ENCODE peak calls at places on chromosomes 4 and X, in five cellular contexts. R is CD8-positive, alpha-beta T cell; L is CD8-positive, alpha-beta memory T cell; C is AG04450; Y is SK-N-SH. Q is an unnamed sample. For H3K27me3, the result is how much of the 10 kb centered on the place peaks cover.

GRCh38 chr4:37388672-37389368 is 144.3 kb downstream of the NWD2 start:
- DNase-seq in R (no peak), L (no peak), C (no peak), Y (no peak), Q (peak)

GRCh38 chr4:94642561-94642866 is 115.2 kb upstream of the BMPR1B start:
- DNase-seq in R (no peak), L (no peak), C (no peak), Y (no peak), Q (no peak)

GRCh38 chr4:26300314-26301307 is 20.2 kb upstream of the RBPJ start:
- DNase-seq in R (no peak), L (no peak), C (no peak), Y (no peak), Q (no peak)

GRCh38 chr4:10181745-10182445 is 65.3 kb upstream of the WDR1 start:
- DNase-seq in R (no peak), L (no peak), C (no peak), Y (no peak), Q (no peak)

GRCh38 chr4:153018031-153018430 is 81.9 kb downstream of the FHDC1 start:
- DNase-seq in R (no peak), L (no peak), C (no peak), Y (no peak), Q (no peak)

GRCh38 chr4:121679267-121679666 is 17.5 kb downstream of the ANXA5 start:
- DNase-seq in R (no peak), L (no peak), C (no peak), Y (no peak), Q (no peak)

GRCh38 chr4:183347586-183347985 is 25.4 kb upstream of the CLDN24 start:
- DNase-seq in R (no peak), L (no peak), C (no peak), Y (no peak), Q (no peak)

GRCh38 chr4:168607215-168607614 is 110.4 kb downstream of the PALLD start:
- DNase-seq in R (no peak), L (no peak), C (no peak), Y (no peak), Q (no peak)

GRCh38 chrX:34382416-34382815 is 250.3 kb upstream of the FAM47A start:
- DNase-seq in R (no peak), L (no peak), C (no peak), Y (no peak), Q (no peak)

GRCh38 chrX:40084471-40084870 is 13.3 kb downstream of the BCOR start:
- DNase-seq in R (no peak), L (no peak), C (no peak), Y (no peak), Q (peak)

GRCh38 chrX:15206306-15206705 is 63.6 kb downstream of the ASB9 start:
- DNase-seq in R (no peak), L (no peak), C (no peak), Y (no peak), Q (no peak)

GRCh38 chrX:106951230-106951629 is 31.0 kb downstream of the CLDN2 start:
- DNase-seq in R (no peak), L (no peak), C (no peak), Y (no peak), Q (no peak)
- H3K27me3 ChIP-seq in R (under half), L (under half), C (under half), Y (under half), Q (under half)

DNA sequence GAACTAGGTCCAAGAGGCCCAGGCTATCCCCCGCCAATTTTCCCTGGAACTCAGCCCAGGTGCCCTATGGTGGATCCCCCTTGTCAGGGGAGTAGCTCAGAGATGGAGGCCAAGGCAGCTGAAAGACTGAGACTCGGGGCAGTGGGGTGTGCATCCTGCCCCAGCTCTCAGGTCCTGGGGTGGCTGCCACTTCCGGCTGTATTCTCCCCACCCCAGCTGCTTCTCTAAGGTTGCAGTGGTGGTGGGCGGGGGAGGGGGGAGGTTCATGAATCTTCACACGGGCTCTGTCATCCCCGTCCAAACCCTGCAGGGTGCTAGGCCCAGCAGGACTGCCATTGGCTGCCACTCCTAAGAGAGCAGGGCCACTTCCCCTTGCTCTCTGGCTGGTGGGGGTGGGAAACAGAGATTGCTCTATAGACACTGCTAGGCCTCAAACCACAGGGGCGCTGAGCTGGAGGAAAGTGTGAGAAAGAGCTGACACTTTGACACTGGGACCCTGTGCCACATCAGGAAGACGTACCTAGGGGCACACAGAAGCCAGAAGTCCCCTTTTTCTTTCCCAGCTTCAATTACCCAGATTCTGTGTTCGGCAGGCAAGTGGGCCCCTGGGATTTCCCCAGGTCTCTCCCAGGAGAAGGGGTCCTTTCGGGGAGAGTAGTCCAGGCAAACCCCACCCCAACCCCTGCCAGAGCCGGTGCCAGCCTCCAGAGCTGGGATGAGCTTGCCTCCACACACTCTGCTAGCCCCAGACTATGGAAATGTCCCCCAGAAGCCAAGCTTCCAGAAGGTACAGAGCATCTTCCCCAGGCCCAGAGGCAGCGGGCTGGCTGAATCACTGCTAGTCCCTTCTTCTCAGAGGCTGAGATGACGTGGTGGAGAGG is 1.6 kb downstream of the SASH3 start:
- DNase-seq in R (peak), L (peak), C (no peak), Y (no peak), Q (peak)
- H3K4me3 ChIP-seq in R (peak), L (peak), C (no peak), Y (no peak), Q (no peak)

GRCh38 chrX:95059909-95060308 is 1385.9 kb downstream of the FAM133A start:
- DNase-seq in R (no peak), L (no peak), C (no peak), Y (no peak), Q (no peak)

GRCh38 chrX:95056901-95057300 is 1382.9 kb downstream of the FAM133A start:
- DNase-seq in R (no peak), L (no peak), C (no peak), Y (no peak), Q (no peak)

GRCh38 chrX:95057341-95057740 is 1383.3 kb downstream of the FAM133A start:
- DNase-seq in R (no peak), L (no peak), C (no peak), Y (no peak), Q (no peak)

GRCh38 chrX:95058815-95059214 is 1384.8 kb downstream of the FAM133A start:
- DNase-seq in R (no peak), L (no peak), C (peak), Y (no peak), Q (no peak)

GRCh38 chrX:95055991-95056390 is 1382.0 kb downstream of the FAM133A start:
- DNase-seq in R (no peak), L (no peak), C (no peak), Y (no peak), Q (no peak)
- H3K27me3 ChIP-seq in R (under half), L (under half), C (under half), Y (under half), Q (under half)

GRCh38 chr4:2261110-2261852 is 628 bp downstream of the MXD4 start:
- DNase-seq in R (peak), L (peak), C (no peak), Y (peak), Q (peak)

GRCh38 chr4:2259036-2259540 is 2.8 kb downstream of the MXD4 start:
- DNase-seq in R (no peak), L (no peak), C (no peak), Y (no peak), Q (no peak)

GRCh38 chr4:2260336-2261109 is 1.4 kb downstream of the MXD4 start:
- DNase-seq in R (no peak), L (peak), C (no peak), Y (no peak), Q (no peak)

GRCh38 chr4:2258091-2259035 is 3.5 kb downstream of the MXD4 start:
- DNase-seq in R (peak), L (peak), C (no peak), Y (peak), Q (peak)

GRCh38 chr4:2259541-2260267 is 2.2 kb downstream of the MXD4 start:
- DNase-seq in R (no peak), L (no peak), C (no peak), Y (no peak), Q (no peak)
- H3K4me3 ChIP-seq in R (no peak), L (no peak), C (peak), Y (peak), Q (no peak)

Q was measured in H7.